ENCODE peak calls at places on chromosome 11, in seven cellular contexts. D is H7; W is GM12891; L is activated CD4-positive, alpha-beta T cell treated with anti-CD3 and anti-CD28 coated beads, Interleukin-2, amount 10 ng/mL, durations not matched to agents 7 days and 5 days; X is NCI-H1436; I is Kasumi-1; T is smooth muscle cell of the brain vasculature. C is an unnamed sample.

GRCh38 chr11:75349540-75350116 is 1.8 kb downstream of the ARRB1 start:
- DNase-seq in T (no peak), D (no peak), L (no peak), W (no peak), I (peak; percentile 16), X (no peak), C (no peak)

GRCh38 chr11:69888671-69889076 is 69.5 kb upstream of the FGF3 start:
- DNase-seq in X (peak; percentile 57), I (peak; percentile 16), T (no peak), L (peak; percentile 75), D (peak; percentile 96), W (peak; percentile 79), C (peak; percentile 54)

GRCh38 chr11:40816976-40817375 is 642.5 kb downstream of the LRRC4C start:
- DNase-seq in T (no peak), W (no peak), L (no peak), X (no peak), I (no peak), D (no peak), C (no peak)

GRCh38 chr11:67428052-67429001 is at the start of gene RPS6KB2:
- DNase-seq in D (peak; percentile 100), T (peak; percentile 93), I (peak; percentile 95), W (peak; percentile 99), X (peak; percentile 98), L (peak; percentile 100), C (peak; percentile 90)

GRCh38 chr11:122781378-122782040 is 56.8 kb upstream of the CRTAM start:
- DNase-seq in L (peak; percentile 75), X (peak; percentile 29), D (peak; percentile 90), T (peak; percentile 87), W (peak; percentile 56), I (peak; percentile 86), C (peak; percentile 68)

GRCh38 chr11:116990061-116990473 is 108.2 kb downstream of the SIK3 start:
- DNase-seq in X (no peak), I (no peak), W (no peak), L (no peak), D (no peak), T (no peak), C (no peak)

GRCh38 chr11:130122141-130122575 is 37.4 kb upstream of the ST14 start:
- DNase-seq in D (no peak), T (no peak), I (no peak), L (no peak), W (no peak), X (no peak), C (no peak)

GRCh38 chr11:62400760-62401159 is 18.1 kb upstream of the SCGB1A1 start:
- DNase-seq in D (peak; percentile 30), I (no peak), X (no peak), L (no peak), T (no peak), W (no peak), C (no peak)

GRCh38 chr11:132451942-132452601 is 1080.2 kb downstream of the OPCML start:
- DNase-seq in L (no peak), T (no peak), D (peak; percentile 47), W (no peak), I (no peak), X (no peak), C (no peak)

GRCh38 chr11:44564653-44565007 is 833 bp upstream of the CD82 start:
- DNase-seq in D (no peak), X (peak; percentile 70), I (no peak), W (no peak), T (no peak), L (no peak), C (peak; percentile 47)

GRCh38 chr11:118526688-118527087 is 586 bp upstream of the TTC36 start:
- DNase-seq in X (no peak), T (no peak), I (no peak), L (no peak), W (no peak), D (no peak), C (no peak)

GRCh38 chr11:118214210-118214914 is 10.4 kb downstream of the JAML start:
- DNase-seq in X (no peak), I (peak; percentile 83), W (no peak), T (no peak), L (no peak), D (no peak), C (no peak)

GRCh38 chr11:441418-442274 is at the start of gene ANO9:
- DNase-seq in I (no peak), T (no peak), X (peak; percentile 59), W (peak; percentile 94), D (peak; percentile 96), L (peak; percentile 76), C (peak; percentile 47)

GRCh38 chr11:88626216-88626615 is 288.7 kb upstream of the CTSC start:
- DNase-seq in X (no peak), D (no peak), I (no peak), T (no peak), W (no peak), L (no peak), C (no peak)

GRCh38 chr11:65636108-65636809 is 1.6 kb upstream of the SIPA1 start:
- DNase-seq in L (no peak), I (no peak), W (no peak), X (no peak), T (no peak), D (no peak), C (no peak)

GRCh38 chr11:132051704-132052103 is 681.3 kb downstream of the NTM start:
- DNase-seq in L (no peak), D (no peak), W (no peak), X (no peak), I (no peak), T (no peak), C (no peak)

GRCh38 chr11:18304745-18305144 is 17.2 kb downstream of the HPS5 start:
- DNase-seq in D (no peak), W (no peak), I (no peak), L (no peak), X (no peak), T (no peak), C (no peak)

GRCh38 chr11:125173556-125173955 is 9.0 kb downstream of the PKNOX2 start:
- DNase-seq in X (no peak), W (no peak), I (no peak), D (no peak), T (no peak), L (no peak), C (peak; percentile 74)

GRCh38 chr11:116454020-116454645 is 318.7 kb downstream of the BUD13 start:
- DNase-seq in I (no peak), T (no peak), W (peak; percentile 27), L (peak; percentile 40), D (peak; percentile 68), X (peak; percentile 35), C (peak; percentile 75)

GRCh38 chr11:65486570-65487466 is 12.0 kb upstream of the MALAT1 start:
- DNase-seq in W (no peak), X (no peak), T (no peak), D (no peak), I (no peak), L (no peak), C (no peak)

GRCh38 chr11:112345708-112346107 is 85.0 kb upstream of the PLET1 start:
- DNase-seq in W (no peak), X (no peak), L (no peak), D (peak; percentile 55), T (no peak), I (no peak), C (peak; percentile 33)

GRCh38 chr11:95544095-95544795 is 245.3 kb downstream of the FAM76B start:
- DNase-seq in W (no peak), L (no peak), T (no peak), I (no peak), X (no peak), D (no peak), C (no peak)

GRCh38 chr11:35337136-35337918 is 82.0 kb downstream of the SLC1A2 start:
- DNase-seq in I (no peak), T (peak; percentile 87), L (no peak), X (no peak), D (no peak), W (no peak), C (no peak)

GRCh38 chr11:57493507-57494503 is 21.7 kb downstream of the SLC43A1 start:
- DNase-seq in X (peak; percentile 71), W (peak; percentile 70), T (no peak), I (no peak), D (peak; percentile 87), L (peak; percentile 78), C (no peak)

GRCh38 chr11:22432331-22433065 is 94.3 kb downstream of the SLC17A6 start:
- DNase-seq in I (no peak), L (no peak), D (peak; percentile 60), T (peak; percentile 13), W (peak; percentile 8), X (no peak), C (peak; percentile 92)

GRCh38 chr11:66280428-66280827 is 2.5 kb downstream of the CNIH2 start:
- DNase-seq in D (peak; percentile 67), L (no peak), X (no peak), W (no peak), T (no peak), I (no peak), C (peak; percentile 76)

GRCh38 chr11:11407065-11407737 is 54.2 kb upstream of the CSNK2A3 start:
- DNase-seq in D (no peak), I (peak; percentile 54), W (no peak), L (no peak), X (peak; percentile 92), T (no peak), C (peak; percentile 94)

GRCh38 chr11:72224587-72225410 is at the start of gene INPPL1:
- DNase-seq in T (no peak), L (peak; percentile 39), W (no peak), D (peak; percentile 90), X (no peak), I (no peak), C (peak; percentile 24)

GRCh38 chr11:129696309-129696989 is 119.2 kb upstream of the TMEM45B start:
- DNase-seq in I (no peak), X (no peak), L (no peak), D (no peak), W (no peak), T (no peak), C (no peak)

GRCh38 chr11:113189909-113190667 is 124.3 kb upstream of the TTC12 start:
- DNase-seq in L (no peak), X (no peak), D (no peak), I (no peak), W (no peak), T (no peak), C (no peak)

GRCh38 chr11:65572356-65573043 is at the start of gene FAM89B:
- DNase-seq in L (peak; percentile 94), W (no peak), I (peak; percentile 79), X (peak; percentile 85), D (peak; percentile 97), T (peak; percentile 75), C (no peak)

GRCh38 chr11:95132956-95133355 is 43.3 kb downstream of the ENDOD1 start:
- DNase-seq in T (no peak), W (no peak), D (no peak), X (no peak), I (no peak), L (no peak), C (no peak)

GRCh38 chr11:94201004-94201465 is 72.4 kb downstream of the PANX1 start:
- DNase-seq in X (no peak), W (no peak), I (no peak), T (peak; percentile 15), L (no peak), D (no peak), C (no peak)

GRCh38 chr11:30312243-30312642 is 10.7 kb upstream of the ARL14EP start:
- DNase-seq in T (no peak), D (no peak), L (no peak), I (no peak), X (no peak), W (no peak), C (no peak)

GRCh38 chr11:76657139-76657823 is 13.3 kb downstream of the LRRC32 start:
- DNase-seq in L (no peak), D (peak; percentile 60), I (no peak), W (no peak), T (no peak), X (no peak), C (no peak)

GRCh38 chr11:109939176-109939810 is 153.9 kb upstream of the ZC3H12C start:
- DNase-seq in T (peak; percentile 52), L (no peak), X (peak; percentile 76), I (peak; percentile 82), W (no peak), D (peak; percentile 27), C (peak; percentile 79)

GRCh38 chr11:125083312-125084056 is 20.4 kb downstream of the SLC37A2 start:
- DNase-seq in L (no peak), W (no peak), D (peak; percentile 38), I (no peak), T (no peak), X (no peak), C (no peak)

GRCh38 chr11:64224151-64224890 is 1.7 kb downstream of the TRPT1 start:
- DNase-seq in T (no peak), W (no peak), D (peak; percentile 49), X (no peak), I (no peak), L (no peak), C (no peak)

C was measured in NCI-H524.